ENCODE peak calls at places on chromosomes 1 and 21, in four cellular contexts. One of them, this sample, is unnamed.

GRCh38 chr1:233543338-233544255 is 70.3 kb upstream of the KCNK1 start:
- DNase-seq in transverse colon: no peak
- DNase-seq in IMR-90: peak; percentile 33
- DNase-seq in stomach: no peak
- DNase-seq in this sample: no peak

GRCh38 chr1:18489417-18490143 is 8.8 kb downstream of the KLHDC7A start:
- DNase-seq in stomach: no peak
- DNase-seq in transverse colon: no peak
- DNase-seq in IMR-90: no peak
- DNase-seq in this sample: no peak

GRCh38 chr1:167077128-167077867 is 12.9 kb downstream of the GPA33 start:
- DNase-seq in transverse colon: no peak
- DNase-seq in stomach: no peak
- DNase-seq in IMR-90: no peak
- DNase-seq in this sample: no peak

GRCh38 chr1:41758490-41758889 is 160.2 kb downstream of the HIVEP3 start:
- DNase-seq in IMR-90: no peak
- DNase-seq in stomach: no peak
- DNase-seq in transverse colon: no peak
- DNase-seq in this sample: no peak

GRCh38 chr1:27026621-27027574 is 14.2 kb upstream of the TENT5B start:
- DNase-seq in transverse colon: peak; percentile 30
- DNase-seq in stomach: peak; percentile 75
- DNase-seq in IMR-90: peak; percentile 69
- DNase-seq in this sample: no peak

GRCh38 chr1:186213225-186213607 is 161.8 kb downstream of the TPR start:
- DNase-seq in IMR-90: no peak
- DNase-seq in transverse colon: no peak
- DNase-seq in stomach: no peak
- DNase-seq in this sample: no peak

GRCh38 chr1:180636138-180636537 is 4.3 kb downstream of the XPR1 start:
- DNase-seq in IMR-90: peak; percentile 26
- DNase-seq in transverse colon: no peak
- DNase-seq in stomach: no peak
- DNase-seq in this sample: no peak

GRCh38 chr1:18243503-18244175 is 136.0 kb downstream of the IGSF21 start:
- DNase-seq in IMR-90: no peak
- DNase-seq in stomach: no peak
- DNase-seq in transverse colon: no peak
- DNase-seq in this sample: no peak

GRCh38 chr1:165697881-165698842 is at the start of gene ALDH9A1:
- DNase-seq in stomach: peak; percentile 89
- DNase-seq in IMR-90: peak; percentile 76
- DNase-seq in transverse colon: peak; percentile 93
- DNase-seq in this sample: peak; percentile 73

GRCh38 chr1:109388208-109388711 is 9.5 kb downstream of the SORT1 start:
- DNase-seq in IMR-90: no peak
- DNase-seq in stomach: no peak
- DNase-seq in transverse colon: no peak
- DNase-seq in this sample: no peak

GRCh38 chr1:9912264-9912936 is 2.3 kb upstream of the CTNNBIP1 start:
- DNase-seq in IMR-90: no peak
- DNase-seq in stomach: no peak
- DNase-seq in transverse colon: peak; percentile 10
- DNase-seq in this sample: no peak

GRCh38 chr1:150516050-150516591 is 569 bp downstream of the FALEC start:
- DNase-seq in IMR-90: no peak
- DNase-seq in stomach: no peak
- DNase-seq in transverse colon: no peak
- DNase-seq in this sample: no peak

GRCh38 chr21:25494804-25495203 is 112.5 kb downstream of the MRPL39 start:
- DNase-seq in transverse colon: no peak
- DNase-seq in IMR-90: no peak
- DNase-seq in stomach: no peak
- DNase-seq in this sample: no peak

GRCh38 chr1:205189162-205189561 is 22.3 kb downstream of the DSTYK start:
- DNase-seq in stomach: no peak
- DNase-seq in IMR-90: no peak
- DNase-seq in transverse colon: no peak
- DNase-seq in this sample: no peak

GRCh38 chr1:160623860-160624259 is 23.0 kb downstream of the SLAMF1 start:
- DNase-seq in stomach: no peak
- DNase-seq in transverse colon: no peak
- DNase-seq in IMR-90: no peak
- DNase-seq in this sample: no peak

GRCh38 chr1:198605880-198606458 is 32.9 kb upstream of the PTPRC start:
- DNase-seq in transverse colon: no peak
- DNase-seq in IMR-90: no peak
- DNase-seq in stomach: no peak
- DNase-seq in this sample: no peak

GRCh38 chr1:192070213-192070612 is 88.0 kb upstream of the RGS18 start:
- DNase-seq in stomach: no peak
- DNase-seq in transverse colon: no peak
- DNase-seq in IMR-90: no peak
- DNase-seq in this sample: no peak

GRCh38 chr21:31597683-31598082 is 61.8 kb upstream of the SOD1 start:
- DNase-seq in stomach: no peak
- DNase-seq in transverse colon: no peak
- DNase-seq in IMR-90: no peak
- DNase-seq in this sample: no peak

GRCh38 chr1:240562111-240562590 is 49.8 kb downstream of the GREM2 start:
- DNase-seq in stomach: no peak
- DNase-seq in IMR-90: peak; percentile 74
- DNase-seq in transverse colon: no peak
- DNase-seq in this sample: no peak

GRCh38 chr1:228445867-228446584 is 29.4 kb upstream of the TRIM17 start:
- DNase-seq in IMR-90: peak; percentile 56
- DNase-seq in stomach: no peak
- DNase-seq in transverse colon: no peak
- DNase-seq in this sample: peak; percentile 31

GRCh38 chr1:187203257-187203656 is 374.5 kb downstream of the PLA2G4A start:
- DNase-seq in IMR-90: peak; percentile 45
- DNase-seq in transverse colon: no peak
- DNase-seq in stomach: no peak
- DNase-seq in this sample: no peak

GRCh38 chr1:39205781-39206464 is 1.4 kb downstream of the MACF1 start:
- DNase-seq in IMR-90: no peak
- DNase-seq in stomach: no peak
- DNase-seq in transverse colon: no peak
- DNase-seq in this sample: no peak

GRCh38 chr1:244874974-244875579 is 10.7 kb upstream of the HNRNPU start:
- DNase-seq in transverse colon: no peak
- DNase-seq in stomach: no peak
- DNase-seq in IMR-90: no peak
- DNase-seq in this sample: no peak

GRCh38 chr1:228906461-228906860 is 171.2 kb downstream of the RHOU start:
- DNase-seq in IMR-90: no peak
- DNase-seq in transverse colon: no peak
- DNase-seq in stomach: no peak
- DNase-seq in this sample: no peak

GRCh38 chr1:2194319-2194897 is at the start of gene FAAP20:
- DNase-seq in transverse colon: peak; percentile 77
- DNase-seq in stomach: peak; percentile 76
- DNase-seq in IMR-90: peak; percentile 54
- DNase-seq in this sample: no peak

GRCh38 chr1:904271-904950 is 19.3 kb upstream of the SAMD11 start:
- DNase-seq in transverse colon: peak; percentile 83
- DNase-seq in stomach: peak; percentile 87
- DNase-seq in IMR-90: peak; percentile 69
- DNase-seq in this sample: peak; percentile 58

GRCh38 chr21:38258803-38259485 is 2.2 kb downstream of the KCNJ15 start:
- DNase-seq in transverse colon: no peak
- DNase-seq in stomach: no peak
- DNase-seq in IMR-90: peak; percentile 98
- DNase-seq in this sample: no peak

GRCh38 chr1:231192620-231193163 is 30.8 kb downstream of the TRIM67 start:
- DNase-seq in IMR-90: no peak
- DNase-seq in transverse colon: peak; percentile 23
- DNase-seq in stomach: peak; percentile 90
- DNase-seq in this sample: no peak

GRCh38 chr1:97190326-97190725 is 468.7 kb downstream of the PTBP2 start:
- DNase-seq in IMR-90: peak; percentile 76
- DNase-seq in stomach: no peak
- DNase-seq in transverse colon: no peak
- DNase-seq in this sample: no peak

GRCh38 chr1:10979483-10979920 is 33.0 kb upstream of the TARDBP start:
- DNase-seq in stomach: no peak
- DNase-seq in transverse colon: peak; percentile 42
- DNase-seq in IMR-90: no peak
- DNase-seq in this sample: peak; percentile 68

GRCh38 chr1:117130526-117130925 is 9.0 kb upstream of the TRIM45 start:
- DNase-seq in transverse colon: no peak
- DNase-seq in IMR-90: no peak
- DNase-seq in stomach: no peak
- DNase-seq in this sample: no peak

GRCh38 chr1:61226791-61227567 is 144.6 kb downstream of the NFIA start:
- DNase-seq in transverse colon: peak; percentile 52
- DNase-seq in stomach: peak; percentile 67
- DNase-seq in IMR-90: no peak
- DNase-seq in this sample: no peak

GRCh38 chr1:110233861-110234260 is 23.7 kb downstream of the KCNC4 start:
- DNase-seq in stomach: no peak
- DNase-seq in IMR-90: no peak
- DNase-seq in transverse colon: no peak
- DNase-seq in this sample: no peak

GRCh38 chr1:16267690-16268180 is 30.8 kb upstream of the CPLANE2 start:
- DNase-seq in stomach: no peak
- DNase-seq in transverse colon: no peak
- DNase-seq in IMR-90: no peak
- DNase-seq in this sample: no peak

GRCh38 chr1:244330318-244330625 is 121.4 kb downstream of the ADSS2 start:
- DNase-seq in IMR-90: no peak
- DNase-seq in transverse colon: no peak
- DNase-seq in stomach: no peak
- DNase-seq in this sample: no peak

GRCh38 chr1:224387302-224387912 is 30.7 kb downstream of the CNIH4 start:
- DNase-seq in stomach: no peak
- DNase-seq in IMR-90: no peak
- DNase-seq in transverse colon: no peak
- DNase-seq in this sample: no peak

GRCh38 chr1:23483327-23484252 is at the start of gene ASAP3:
- DNase-seq in IMR-90: peak; percentile 41
- DNase-seq in transverse colon: peak; percentile 36
- DNase-seq in stomach: peak; percentile 63
- DNase-seq in this sample: no peak
- TF ChIP-seq POLR2A in IMR-90: peak; percentile 55
- TF ChIP-seq POLR2A in transverse colon: no peak
- TF ChIP-seq POLR2A in stomach: no peak
- TF ChIP-seq POLR2A in this sample: peak; percentile 71

DNA sequence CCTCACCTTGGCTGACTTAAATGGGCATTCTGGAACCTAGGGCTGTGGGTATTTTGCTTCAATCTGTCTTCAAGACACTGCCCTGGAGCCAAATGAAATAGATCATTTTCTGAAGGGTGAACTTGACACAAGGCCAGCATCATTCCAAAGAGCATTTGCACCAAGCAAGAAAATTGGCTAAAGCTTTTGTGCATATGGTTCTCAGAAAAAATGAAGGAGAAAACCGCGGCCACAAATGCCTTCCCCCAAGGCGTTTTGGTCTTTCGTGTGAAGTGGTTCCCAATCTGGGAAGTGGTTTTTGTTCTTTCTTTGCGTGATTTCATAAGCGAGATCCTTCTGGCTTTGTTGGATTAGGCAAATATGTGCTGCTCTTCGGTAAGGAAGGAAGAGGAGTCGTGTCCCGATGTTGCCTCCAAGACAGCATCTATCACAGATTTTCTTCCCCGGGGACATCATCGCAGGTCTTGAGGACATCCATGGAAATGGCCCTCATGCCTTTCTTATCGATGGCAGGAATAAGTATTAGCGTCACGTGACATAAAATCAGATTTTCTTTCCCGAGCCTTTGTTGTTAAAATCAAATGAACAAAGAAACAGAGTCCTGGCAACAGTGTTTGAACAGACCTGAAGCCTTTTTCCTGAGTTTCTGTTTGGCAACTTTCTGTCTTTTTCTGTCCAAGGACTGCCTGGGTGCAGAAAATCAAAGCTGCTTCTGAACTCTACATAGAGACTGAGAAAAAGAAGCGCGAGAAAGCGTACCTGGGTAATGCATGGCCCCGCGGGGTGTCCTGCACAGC is 31.0 kb downstream of the ATP5PO start:
- DNase-seq in transverse colon: no peak
- DNase-seq in stomach: no peak
- DNase-seq in IMR-90: no peak
- DNase-seq in this sample: no peak
- H3K4me3 ChIP-seq in transverse colon: no peak overlapping the region
- H3K4me3 ChIP-seq in stomach: no peak overlapping the region
- H3K4me3 ChIP-seq in IMR-90: no peak overlapping the region
- H3K4me3 ChIP-seq in this sample: peak overlapping the region; percentile 2

GRCh38 chr1:154962238-154962678 is 676 bp upstream of the PYGO2 start:
- DNase-seq in transverse colon: peak; percentile 49
- DNase-seq in stomach: no peak
- DNase-seq in IMR-90: peak; percentile 22
- DNase-seq in this sample: no peak
- TF ChIP-seq POLR2A in transverse colon: no peak
- TF ChIP-seq POLR2A in stomach: no peak
- TF ChIP-seq POLR2A in IMR-90: no peak
- TF ChIP-seq POLR2A in this sample: no peak

DNA sequence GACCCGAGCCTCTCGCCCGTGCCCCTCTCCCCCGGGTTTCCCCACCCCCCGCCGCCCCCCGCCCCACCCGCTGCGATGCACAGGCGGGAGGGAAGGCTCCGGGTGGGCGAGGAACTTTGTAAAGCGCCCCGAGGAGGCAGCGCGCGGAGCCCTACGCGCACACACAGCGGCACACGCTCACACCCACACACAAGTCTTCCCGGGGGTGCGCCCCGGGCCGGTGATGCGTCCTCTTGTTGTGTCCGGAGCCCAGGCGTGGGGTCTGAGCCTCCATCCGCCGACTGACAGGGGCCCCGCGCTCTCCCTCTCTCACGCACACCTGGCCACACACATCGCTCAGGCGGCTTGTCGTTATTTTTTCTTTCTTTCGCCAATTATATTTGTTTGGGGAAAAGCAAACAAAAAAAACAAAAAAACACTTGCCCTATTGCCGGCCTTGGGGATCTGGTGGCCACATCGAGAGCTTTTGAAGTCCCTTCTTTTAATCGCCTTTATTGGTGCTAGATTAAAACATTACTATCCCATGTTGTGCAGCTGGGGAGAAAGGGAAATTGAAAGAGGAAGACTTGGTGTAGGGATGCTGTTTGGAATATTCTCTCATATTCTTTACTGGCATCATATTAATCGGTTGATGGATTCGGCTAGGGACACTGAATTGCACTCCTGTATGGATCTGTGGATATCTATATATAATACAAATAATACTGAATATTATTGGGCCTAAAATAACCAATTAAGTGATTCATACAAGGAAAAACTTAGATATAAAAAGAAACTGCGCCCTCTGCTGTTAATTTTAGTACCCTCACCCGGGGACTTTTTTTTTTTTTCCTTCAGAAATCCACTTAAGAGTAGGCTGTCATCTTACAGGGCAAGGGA is 891 bp downstream of the NTNG1 start:
- DNase-seq in transverse colon: no peak
- DNase-seq in IMR-90: peak; percentile 50
- DNase-seq in stomach: no peak
- DNase-seq in this sample: no peak
- H3K4me3 ChIP-seq in transverse colon: peak overlapping the region; percentile 61
- H3K4me3 ChIP-seq in IMR-90: peak overlapping the region; percentile 46
- H3K4me3 ChIP-seq in stomach: peak overlapping the region; percentile 65
- H3K4me3 ChIP-seq in this sample: peak overlapping the region; percentile 38